ENCODE peak calls at places on chromosomes 6 and 20, in eight cellular contexts. F, O, L, B, A, G, J and X are unnamed samples.

GRCh38 chr6:157106487-157106886 is 216.8 kb downstream of the TMEM242 start:
- DNase-seq in A (no peak), L (no peak), G (no peak), O (peak; percentile 93), B (no peak), J (no peak), F (peak; percentile 61), X (no peak)

GRCh38 chr6:138844203-138844602 is 48.3 kb downstream of the ECT2L start:
- DNase-seq in J (no peak), O (no peak), B (no peak), G (no peak), L (no peak), F (no peak), A (no peak), X (no peak)

GRCh38 chr6:168530653-168531071 is 89.7 kb downstream of the SMOC2 start:
- DNase-seq in J (no peak), L (no peak), B (no peak), F (peak; percentile 7), A (no peak), G (no peak), O (no peak), X (no peak)

GRCh38 chr20:35326021-35326731 is 34.0 kb upstream of the FAM83C start:
- DNase-seq in J (no peak), G (no peak), F (no peak), L (no peak), O (no peak), A (no peak), B (no peak), X (no peak)

GRCh38 chr6:16716450-16716858 is 44.8 kb downstream of the ATXN1 start:
- DNase-seq in J (no peak), B (no peak), A (no peak), O (no peak), L (no peak), F (no peak), G (no peak), X (no peak)

GRCh38 chr20:6501061-6501460 is 266.4 kb upstream of the BMP2 start:
- DNase-seq in O (peak; percentile 97), L (no peak), J (no peak), A (no peak), B (no peak), F (peak; percentile 85), G (no peak), X (no peak)

GRCh38 chr20:33733654-33734576 is 2.1 kb downstream of the ZNF341 start:
- DNase-seq in G (no peak), O (peak; percentile 60), F (no peak), J (no peak), L (peak; percentile 44), A (peak; percentile 68), B (no peak), X (no peak)

GRCh38 chr6:109420751-109421150 is 19.7 kb downstream of the PPIL6 start:
- DNase-seq in A (no peak), G (no peak), B (no peak), J (no peak), L (no peak), F (peak; percentile 69), O (peak; percentile 75), X (no peak)

GRCh38 chr6:44285552-44286284 is 15.5 kb downstream of the TMEM151B start:
- DNase-seq in J (no peak), B (no peak), F (no peak), G (no peak), O (no peak), A (no peak), L (no peak), X (no peak)

DNA sequence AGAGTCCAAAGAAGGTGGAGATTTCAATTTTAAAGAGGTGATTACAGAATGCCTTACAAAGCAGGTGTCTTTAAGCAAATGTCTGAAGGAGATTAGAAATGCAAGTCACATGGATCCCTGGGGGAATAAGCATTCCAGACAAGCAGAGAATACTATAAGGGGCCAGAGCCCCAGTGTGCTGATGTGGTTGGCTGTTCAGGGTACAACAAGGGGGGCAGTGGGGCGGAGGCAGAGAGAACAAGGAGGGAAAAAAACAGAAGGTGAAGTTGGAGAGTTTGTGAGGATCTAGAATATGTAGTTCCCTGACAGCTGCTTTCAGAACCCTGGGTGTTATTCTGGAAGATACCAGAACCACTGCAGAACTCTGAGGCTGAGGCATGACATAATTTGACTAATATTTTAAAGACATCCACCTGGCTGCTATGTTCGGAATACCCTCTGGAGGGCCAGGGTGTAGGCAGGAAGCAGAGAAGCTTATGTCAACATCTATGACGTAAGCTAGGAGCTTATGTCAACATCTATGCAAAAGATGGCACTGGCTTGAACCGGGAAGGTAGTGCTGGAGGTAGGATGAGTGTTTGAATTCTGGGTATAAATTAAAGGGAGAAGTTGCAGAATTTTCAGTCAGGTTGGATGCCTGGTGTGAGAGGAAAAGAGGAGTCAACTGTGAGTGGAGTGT is 276.3 kb upstream of the AGPAT4 start:
- DNase-seq in B (no peak), A (no peak), G (no peak), J (no peak), F (no peak), L (no peak), O (peak; percentile 37), X (no peak)
- TF ChIP-seq CTCF in B (no peak), A (no peak), G (no peak), J (no peak), F (peak; percentile 18), L (no peak), O (peak; percentile 12), X (no peak)

DNA sequence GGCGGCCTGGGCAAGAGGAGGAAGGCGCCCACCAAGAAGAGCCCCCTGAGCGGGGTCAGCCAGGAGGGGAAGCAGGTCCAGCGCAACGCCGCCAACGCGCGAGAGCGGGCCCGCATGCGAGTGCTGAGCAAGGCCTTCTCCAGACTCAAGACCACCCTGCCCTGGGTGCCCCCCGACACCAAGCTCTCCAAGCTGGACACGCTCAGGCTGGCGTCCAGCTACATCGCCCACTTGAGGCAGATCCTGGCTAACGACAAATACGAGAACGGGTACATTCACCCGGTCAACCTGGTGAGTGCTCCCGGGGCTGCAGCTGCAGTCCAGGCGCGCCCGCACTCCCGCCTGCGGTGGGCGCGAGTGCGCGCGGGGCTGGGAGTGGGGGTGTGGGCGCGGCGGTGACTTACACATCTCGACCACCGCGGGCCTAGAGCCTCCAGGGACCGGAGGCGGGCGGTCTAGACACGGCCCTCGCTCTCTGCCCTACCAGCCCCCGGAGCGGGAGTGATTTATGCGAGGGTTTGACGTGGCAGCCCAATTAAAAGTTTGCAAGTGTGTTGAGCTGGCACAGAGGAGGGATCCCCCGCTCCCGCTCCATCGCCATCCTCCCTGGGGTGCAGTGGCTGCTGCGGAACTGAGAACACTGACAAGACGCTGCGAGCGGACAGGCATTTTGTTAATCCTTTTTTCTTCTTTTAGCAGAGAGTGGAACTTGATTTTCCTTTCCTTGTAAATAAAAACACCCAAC is 816 bp downstream of the TCF21 start:
- DNase-seq in O (no peak), G (peak; percentile 11), L (no peak), B (no peak), J (no peak), A (no peak), F (no peak), X (peak; percentile 25)
- TF ChIP-seq CTCF in O (no peak), G (no peak), L (no peak), B (no peak), J (no peak), A (no peak), F (peak; percentile 21), X (no peak)

GRCh38 chr20:1178623-1179022 is 6.2 kb downstream of the TMEM74B start:
- DNase-seq in G (no peak), J (no peak), F (no peak), O (no peak), A (no peak), L (no peak), B (no peak), X (no peak)

GRCh38 chr20:1178103-1178502 is 6.7 kb downstream of the TMEM74B start:
- DNase-seq in F (no peak), A (no peak), O (no peak), L (no peak), B (no peak), G (no peak), J (no peak), X (no peak)

GRCh38 chr20:1174787-1175186 is 10.0 kb downstream of the TMEM74B start:
- DNase-seq in B (no peak), J (no peak), O (no peak), F (no peak), L (no peak), A (no peak), G (no peak), X (no peak)

GRCh38 chr20:1180949-1181348 is 3.8 kb downstream of the TMEM74B start:
- DNase-seq in G (no peak), O (no peak), B (no peak), A (no peak), L (no peak), J (no peak), F (no peak), X (no peak)

GRCh38 chr20:1177680-1178079 is 7.1 kb downstream of the TMEM74B start:
- DNase-seq in L (no peak), G (no peak), F (no peak), J (no peak), O (peak; percentile 18), A (no peak), B (no peak), X (no peak)
- TF ChIP-seq CTCF in L (peak; percentile 24), G (no peak), F (no peak), J (no peak), O (peak; percentile 15), A (no peak), B (no peak), X (peak; percentile 16)

DNA sequence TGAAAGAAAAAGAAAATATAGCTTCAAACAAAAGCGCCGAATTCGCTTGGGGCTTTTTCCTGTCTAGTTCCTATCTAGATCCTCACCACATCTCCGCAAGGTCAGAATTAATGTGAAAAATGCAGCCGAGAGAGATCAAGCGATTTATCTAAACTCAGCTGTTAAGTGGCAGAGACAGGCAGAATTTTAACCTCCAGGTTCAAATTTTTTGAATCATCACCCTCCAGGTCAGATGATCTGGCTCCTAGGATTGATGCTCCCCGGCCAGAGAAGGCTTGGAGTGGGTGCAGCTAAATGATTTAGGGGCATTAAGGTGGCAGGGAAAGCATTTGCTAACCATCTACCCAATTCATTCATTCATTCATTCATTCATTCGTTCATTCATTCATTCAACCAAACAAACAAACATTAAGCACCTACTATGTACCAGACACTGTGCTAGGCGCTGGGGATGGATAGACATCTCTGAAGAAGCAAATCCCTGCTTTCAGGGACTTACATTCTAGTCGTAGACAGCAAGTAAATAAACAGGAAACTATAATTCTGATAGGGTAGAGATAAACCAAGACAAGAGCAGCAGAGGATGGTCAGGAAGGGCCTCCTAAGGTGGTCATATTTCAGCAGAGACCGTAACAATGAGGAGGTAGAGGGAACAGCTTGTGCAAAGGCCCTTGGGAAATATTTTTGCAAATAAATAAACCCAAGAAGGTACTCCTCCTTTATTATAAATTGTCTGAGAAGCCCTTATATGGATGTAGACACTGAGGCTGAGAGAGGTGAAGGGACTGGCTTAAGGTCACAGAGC is 672 bp upstream of the UBE2V1 start:
- DNase-seq in L (no peak), G (no peak), O (no peak), B (no peak), J (no peak), A (no peak), F (no peak), X (no peak)
- TF ChIP-seq CTCF in L (no peak), G (no peak), O (no peak), B (no peak), J (no peak), A (no peak), F (no peak), X (no peak)